ENCODE peak calls at places on chromosomes 2 and 18, in eight cellular contexts. A is neural progenitor cell, S is upper lobe of right lung, Z is HAP-1, B is fibroblast of lung, P is mammary epithelial cell, F is astrocyte, Q is left ventricle myocardium inferior. R is an unnamed sample. For H3K36me3, the result is how much of the 10 kb centered on the place peaks cover.

GRCh38 chr2:239206851-239207250 is 194.0 kb downstream of the HDAC4 start:
- DNase-seq in A (no peak), S (no peak), Z (no peak), B (no peak), P (no peak), F (no peak), Q (no peak), R (no peak)

GRCh38 chr18:25832008-25832604 is 258.3 kb downstream of the SS18 start:
- DNase-seq in A (peak), S (peak), Z (peak), B (peak), P (peak), F (peak), Q (peak), R (peak)

GRCh38 chr2:59803586-59803985 is 749.9 kb downstream of the BCL11A start:
- DNase-seq in A (no peak), S (no peak), Z (no peak), B (no peak), P (no peak), F (no peak), Q (no peak), R (no peak)

GRCh38 chr2:132923787-132924186 is 253.8 kb upstream of the LYPD1 start:
- DNase-seq in A (no peak), S (no peak), Z (no peak), B (peak), P (peak), F (peak), Q (no peak), R (no peak)

GRCh38 chr2:206736935-206737334 is 18.7 kb upstream of the DYTN start:
- DNase-seq in A (no peak), S (no peak), Z (no peak), B (no peak), P (peak), F (no peak), Q (no peak), R (no peak)

GRCh38 chr2:170155022-170155722 is 22.8 kb upstream of the MYO3B start:
- DNase-seq in A (peak), S (no peak), Z (no peak), B (peak), P (no peak), F (peak), Q (no peak), R (peak)

GRCh38 chr2:106294182-106294581 is 100.1 kb upstream of the UXS1 start:
- DNase-seq in A (no peak), S (no peak), Z (no peak), B (no peak), P (no peak), F (no peak), Q (no peak), R (no peak)

GRCh38 chr18:45441110-45441842 is 174.0 kb upstream of the SLC14A2 start:
- DNase-seq in A (no peak), S (no peak), Z (no peak), B (peak), P (peak), F (no peak), Q (no peak), R (no peak)

GRCh38 chr2:34652636-34653035 is 1053.5 kb upstream of the FAM98A start:
- DNase-seq in A (peak), S (no peak), Z (no peak), B (peak), P (no peak), F (peak), Q (no peak), R (no peak)

GRCh38 chr18:434410-434809 is 66.1 kb downstream of the COLEC12 start:
- DNase-seq in A (no peak), S (no peak), Z (no peak), B (peak), P (no peak), F (no peak), Q (no peak), R (no peak)

GRCh38 chr18:725641-726040 is 13.2 kb upstream of the ENOSF1 start:
- DNase-seq in A (no peak), S (no peak), Z (no peak), B (no peak), P (no peak), F (no peak), Q (no peak), R (no peak)

GRCh38 chr2:170247882-170248393 is 70.0 kb downstream of the MYO3B start:
- DNase-seq in A (no peak), S (no peak), Z (no peak), B (no peak), P (no peak), F (no peak), Q (no peak), R (no peak)

GRCh38 chr2:75709297-75709696 is 1.4 kb downstream of the GCFC2 start:
- DNase-seq in A (no peak), S (no peak), Z (no peak), B (peak), P (no peak), F (no peak), Q (no peak), R (no peak)

GRCh38 chr18:79855147-79855910 is 57.6 kb downstream of the KCNG2 start:
- DNase-seq in A (no peak), S (peak), Z (no peak), B (no peak), P (no peak), F (no peak), Q (no peak), R (no peak)

GRCh38 chr2:176534798-176535479 is 265.7 kb downstream of the MTX2 start:
- DNase-seq in A (no peak), S (no peak), Z (no peak), B (no peak), P (peak), F (peak), Q (no peak), R (no peak)

GRCh38 chr2:174615951-174616436 is 18.4 kb upstream of the WIPF1 start:
- DNase-seq in A (no peak), S (no peak), Z (no peak), B (peak), P (peak), F (peak), Q (peak), R (no peak)

GRCh38 chr18:22827216-22827615 is 105.9 kb upstream of the RBBP8 start:
- DNase-seq in A (no peak), S (no peak), Z (no peak), B (peak), P (no peak), F (peak), Q (no peak), R (no peak)

GRCh38 chr2:242043538-242044205 is 174.1 kb downstream of the RTP5 start:
- DNase-seq in A (no peak), S (no peak), Z (no peak), B (no peak), P (no peak), F (no peak), Q (no peak), R (no peak)

GRCh38 chr2:189514107-189514506 is 66.5 kb downstream of the SLC40A1 start:
- DNase-seq in A (no peak), S (no peak), Z (no peak), B (no peak), P (no peak), F (no peak), Q (no peak), R (no peak)

GRCh38 chr18:11511434-11512095 is 97.8 kb upstream of the SLC35G4 start:
- DNase-seq in A (no peak), S (no peak), Z (no peak), B (no peak), P (no peak), F (no peak), Q (no peak), R (no peak)

GRCh38 chr2:52805901-52806410 is 961.6 kb upstream of the CHAC2 start:
- DNase-seq in A (no peak), S (no peak), Z (no peak), B (peak), P (no peak), F (peak), Q (no peak), R (no peak)

GRCh38 chr2:119680457-119681195 is 1.6 kb downstream of the TMEM177 start:
- DNase-seq in A (no peak), S (no peak), Z (no peak), B (no peak), P (no peak), F (no peak), Q (no peak), R (peak)

GRCh38 chr2:226792155-226792871 is 7.3 kb downstream of the IRS1 start:
- DNase-seq in A (no peak), S (no peak), Z (no peak), B (peak), P (peak), F (no peak), Q (no peak), R (peak)

GRCh38 chr2:19710230-19710629 is 191.6 kb downstream of the TTC32 start:
- DNase-seq in A (no peak), S (no peak), Z (no peak), B (no peak), P (peak), F (no peak), Q (no peak), R (no peak)

GRCh38 chr2:172488556-172488955 is 61.2 kb downstream of the ITGA6 start:
- DNase-seq in A (no peak), S (no peak), Z (no peak), B (no peak), P (no peak), F (no peak), Q (no peak), R (no peak)

GRCh38 chr2:64114063-64114911 is 29.9 kb downstream of the PELI1 start:
- DNase-seq in A (no peak), S (no peak), Z (no peak), B (peak), P (peak), F (peak), Q (no peak), R (no peak)

GRCh38 chr2:111617299-111617803 is 266.6 kb downstream of the ANAPC1 start:
- DNase-seq in A (no peak), S (no peak), Z (no peak), B (peak), P (no peak), F (peak), Q (no peak), R (no peak)
- H3K4me3 ChIP-seq in A (no peak), S (no peak), Z (no peak), B (no peak), P (no peak), F (no peak), Q (no peak), R (no peak)

GRCh38 chr18:2715990-2716389 is 60.5 kb downstream of the SMCHD1 start:
- DNase-seq in A (no peak), S (no peak), Z (no peak), B (peak), P (no peak), F (no peak), Q (no peak), R (no peak)
- H3K36me3 ChIP-seq in A (under half), S (half or more), Z (under half), B (under half), P (under half), F (under half), Q (half or more), R (under half)

GRCh38 chr2:223633656-223634055 is 31.5 kb upstream of the SCG2 start:
- DNase-seq in A (no peak), S (no peak), Z (no peak), B (no peak), P (no peak), F (peak), Q (no peak), R (no peak)

GRCh38 chr2:223635080-223635479 is 32.9 kb upstream of the SCG2 start:
- DNase-seq in A (no peak), S (no peak), Z (no peak), B (peak), P (peak), F (no peak), Q (no peak), R (no peak)

DNA sequence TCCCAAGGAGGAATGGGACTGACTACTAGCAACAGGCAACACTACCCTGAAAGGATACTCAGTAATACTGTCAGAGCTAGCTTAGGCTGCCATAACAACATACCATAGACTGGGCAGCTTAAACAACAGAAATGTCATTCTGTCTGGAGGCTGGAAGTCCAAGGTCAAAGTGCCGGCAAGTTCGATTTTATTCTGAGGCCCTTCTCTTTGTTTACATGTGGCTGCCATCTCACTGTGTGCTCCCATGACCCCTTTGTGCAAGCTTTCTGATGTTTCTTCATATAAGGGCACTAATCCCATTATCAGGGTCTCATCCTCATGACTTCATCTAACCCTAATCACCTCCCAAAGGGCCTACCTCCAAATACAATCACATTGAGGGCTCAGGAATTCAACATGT is 30.7 kb upstream of the SCG2 start:
- DNase-seq in A (no peak), S (no peak), Z (no peak), B (no peak), P (no peak), F (no peak), Q (no peak), R (no peak)
- H3K4me3 ChIP-seq in A (no peak), S (no peak), Z (no peak), B (no peak), P (no peak), F (no peak), Q (no peak), R (no peak)

GRCh38 chr2:26214759-26215158 is 29.7 kb downstream of the HADHA start:
- DNase-seq in A (no peak), S (no peak), Z (no peak), B (no peak), P (no peak), F (no peak), Q (no peak), R (no peak)
- H3K36me3 ChIP-seq in A (under half), S (half or more), Z (half or more), B (under half), P (under half), F (under half), Q (half or more), R (under half)

GRCh38 chr18:58556333-58557012 is 72.4 kb downstream of the ALPK2 start:
- DNase-seq in A (peak), S (no peak), Z (peak), B (no peak), P (no peak), F (no peak), Q (peak), R (no peak)
- H3K4me3 ChIP-seq in A (no peak), S (no peak), Z (no peak), B (no peak), P (no peak), F (no peak), Q (peak), R (no peak)

GRCh38 chr2:135782231-135782630 is 40.6 kb downstream of the UBXN4 start:
- DNase-seq in A (no peak), S (no peak), Z (no peak), B (no peak), P (no peak), F (no peak), Q (no peak), R (no peak)
- H3K36me3 ChIP-seq in A (under half), S (half or more), Z (half or more), B (under half), P (under half), F (half or more), Q (half or more), R (under half)

GRCh38 chr2:200308001-200308400 is 1.5 kb downstream of the SPATS2L start:
- DNase-seq in A (no peak), S (no peak), Z (no peak), B (peak), P (peak), F (peak), Q (no peak), R (no peak)

GRCh38 chr2:200308421-200309295 is 2.2 kb downstream of the SPATS2L start:
- DNase-seq in A (peak), S (no peak), Z (no peak), B (peak), P (peak), F (peak), Q (no peak), R (no peak)

GRCh38 chr2:200305797-200306718 is at the start of gene SPATS2L:
- DNase-seq in A (peak), S (peak), Z (peak), B (peak), P (peak), F (peak), Q (peak), R (peak)

GRCh38 chr2:200306969-200307811 is 697 bp downstream of the SPATS2L start:
- DNase-seq in A (peak), S (peak), Z (peak), B (peak), P (peak), F (no peak), Q (peak), R (peak)

GRCh38 chr2:200306719-200306968 is 151 bp downstream of the SPATS2L start:
- DNase-seq in A (no peak), S (no peak), Z (no peak), B (no peak), P (no peak), F (no peak), Q (no peak), R (peak)
- H3K4me3 ChIP-seq in A (peak), S (peak), Z (peak), B (no peak), P (peak), F (peak), Q (peak), R (peak)

GRCh38 chr18:9949861-9950260 is 36.0 kb downstream of the VAPA start:
- DNase-seq in A (no peak), S (no peak), Z (no peak), B (no peak), P (no peak), F (no peak), Q (no peak), R (no peak)

GRCh38 chr18:9951022-9951859 is 37.4 kb downstream of the VAPA start:
- DNase-seq in A (peak), S (no peak), Z (peak), B (peak), P (peak), F (peak), Q (no peak), R (peak)

GRCh38 chr18:9947248-9947647 is 33.4 kb downstream of the VAPA start:
- DNase-seq in A (no peak), S (no peak), Z (no peak), B (no peak), P (peak), F (no peak), Q (no peak), R (no peak)

GRCh38 chr18:9950289-9951016 is 36.6 kb downstream of the VAPA start:
- DNase-seq in A (no peak), S (no peak), Z (no peak), B (peak), P (no peak), F (peak), Q (no peak), R (no peak)

DNA sequence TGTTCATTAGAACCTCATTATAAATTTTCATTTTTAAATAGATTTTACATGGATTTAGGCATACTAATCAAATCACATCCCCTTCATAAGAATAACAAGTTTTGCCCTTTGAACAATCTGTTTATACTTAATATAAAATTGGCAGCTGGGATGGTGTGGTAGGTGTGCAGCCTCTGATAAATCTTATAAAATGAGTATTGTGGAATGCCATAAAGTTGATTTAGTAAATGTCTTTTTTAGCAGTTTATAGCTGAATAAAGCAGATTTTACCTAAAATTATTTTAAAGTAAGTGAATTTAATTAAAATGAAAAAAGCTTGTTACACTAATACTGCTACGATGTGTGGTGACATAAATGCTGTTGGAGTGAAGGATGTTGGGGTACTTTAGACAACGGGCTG is 35.5 kb downstream of the VAPA start:
- DNase-seq in A (no peak), S (no peak), Z (no peak), B (no peak), P (no peak), F (no peak), Q (no peak), R (no peak)
- H3K36me3 ChIP-seq in A (under half), S (half or more), Z (under half), B (under half), P (under half), F (under half), Q (half or more), R (under half)

DNA sequence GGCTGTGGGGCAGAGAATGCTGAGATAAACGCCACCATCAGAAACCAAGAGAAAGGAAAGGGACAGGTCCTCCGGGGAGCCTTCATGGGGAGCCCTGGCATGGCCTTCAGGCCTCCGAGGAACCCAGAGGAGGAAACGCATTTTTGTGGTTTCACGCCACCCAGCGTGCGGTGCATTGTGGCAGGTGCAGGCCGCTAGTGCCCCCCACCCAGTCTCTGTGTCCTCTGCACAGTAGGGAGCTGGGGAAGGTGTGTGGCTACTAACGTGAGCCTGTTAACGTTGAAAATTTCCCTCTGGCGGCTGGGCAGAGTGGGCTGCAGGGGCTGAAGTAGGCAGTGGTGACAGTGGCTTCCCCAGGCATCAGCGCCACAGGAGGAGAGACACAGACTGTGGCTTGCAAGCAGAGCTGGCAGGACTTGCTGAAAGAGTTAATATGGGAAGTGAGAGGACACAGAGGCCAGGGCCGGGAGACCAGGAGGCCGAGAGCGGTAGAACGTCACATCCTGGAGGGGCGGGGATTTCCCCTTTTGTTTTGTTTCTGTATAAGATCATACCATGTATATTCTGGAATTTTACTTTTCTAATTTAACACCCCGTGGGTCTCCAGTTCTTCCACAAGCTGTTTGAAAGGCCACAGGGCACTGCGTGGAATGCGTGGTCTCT is 166.9 kb downstream of the GBX2 start:
- DNase-seq in A (no peak), S (no peak), Z (no peak), B (no peak), P (no peak), F (no peak), Q (no peak), R (no peak)
- H3K4me3 ChIP-seq in A (no peak), S (no peak), Z (no peak), B (no peak), P (no peak), F (no peak), Q (peak), R (no peak)

GRCh38 chr2:30608643-30609042 is 161.6 kb downstream of the LCLAT1 start:
- DNase-seq in A (no peak), S (no peak), Z (no peak), B (no peak), P (no peak), F (no peak), Q (no peak), R (no peak)

GRCh38 chr2:30615926-30616325 is 168.9 kb downstream of the LCLAT1 start:
- DNase-seq in A (no peak), S (no peak), Z (no peak), B (no peak), P (no peak), F (no peak), Q (no peak), R (no peak)

GRCh38 chr2:30613001-30613400 is 166.0 kb downstream of the LCLAT1 start:
- DNase-seq in A (peak), S (no peak), Z (peak), B (no peak), P (no peak), F (no peak), Q (no peak), R (no peak)

GRCh38 chr2:30612371-30612770 is 165.3 kb downstream of the LCLAT1 start:
- DNase-seq in A (no peak), S (no peak), Z (peak), B (no peak), P (no peak), F (no peak), Q (no peak), R (no peak)

GRCh38 chr2:30611572-30611971 is 164.5 kb downstream of the LCLAT1 start:
- DNase-seq in A (no peak), S (no peak), Z (no peak), B (no peak), P (no peak), F (peak), Q (no peak), R (no peak)
- H3K36me3 ChIP-seq in A (under half), S (under half), Z (under half), B (under half), P (under half), F (under half), Q (under half), R (under half)

R was measured in H7.